ENCODE peak calls at places on chromosomes 11 and 22, in eight cellular contexts. W, P, Q, E, U, A, J and B are unnamed samples.

GRCh38 chr11:95788921-95789505 is 569 bp downstream of the FAM76B start:
- DNase-seq in P (no peak), J (peak), U (peak), A (peak), Q (no peak), W (peak), E (no peak), B (peak)

GRCh38 chr22:46436595-46437163 is 100.7 kb downstream of the CELSR1 start:
- DNase-seq in W (peak), A (no peak), E (no peak), P (no peak), Q (no peak), U (no peak), J (no peak), B (no peak)

GRCh38 chr11:124934862-124935547 is 842 bp downstream of the HEPACAM start:
- DNase-seq in P (no peak), E (no peak), W (peak), Q (no peak), J (peak), U (no peak), A (peak), B (no peak)

GRCh38 chr11:46127150-46127638 is 5.9 kb upstream of the PHF21A start:
- DNase-seq in E (peak), Q (no peak), A (peak), W (peak), U (no peak), P (no peak), J (peak), B (peak)

GRCh38 chr11:124640660-124641059 is 18.0 kb downstream of the TBRG1 start:
- DNase-seq in A (no peak), J (no peak), E (no peak), P (no peak), Q (no peak), U (no peak), W (no peak), B (no peak)

GRCh38 chr11:110951609-110952008 is 239.4 kb upstream of the ARHGAP20 start:
- DNase-seq in A (no peak), Q (no peak), J (no peak), W (no peak), P (no peak), E (no peak), U (no peak), B (no peak)

GRCh38 chr11:132347156-132348090 is 977.0 kb downstream of the NTM start:
- DNase-seq in U (no peak), W (no peak), J (no peak), Q (no peak), P (no peak), A (no peak), E (no peak), B (no peak)

GRCh38 chr11:15714641-15715399 is 600.1 kb downstream of the INSC start:
- DNase-seq in Q (no peak), J (no peak), U (no peak), W (no peak), E (no peak), A (no peak), P (no peak), B (no peak)

GRCh38 chr11:22076215-22076930 is 116.5 kb upstream of the ANO5 start:
- DNase-seq in U (no peak), E (no peak), A (no peak), J (no peak), W (no peak), Q (no peak), P (no peak), B (no peak)

GRCh38 chr22:33922268-33922667 is 2.0 kb upstream of the LARGE1 start:
- DNase-seq in A (no peak), U (peak), Q (no peak), W (peak), J (no peak), E (no peak), P (peak), B (no peak)

GRCh38 chr11:326842-327580 is 6.4 kb upstream of the IFITM3 start:
- DNase-seq in Q (peak), U (peak), A (no peak), E (no peak), W (peak), P (peak), J (no peak), B (peak)

GRCh38 chr11:100687032-100687629 is at the start of gene ARHGAP42:
- DNase-seq in P (peak), A (peak), J (no peak), U (peak), E (no peak), Q (peak), W (peak), B (no peak)

GRCh38 chr11:73185680-73186293 is 32.3 kb upstream of the P2RY2 start:
- DNase-seq in A (peak), P (no peak), Q (peak), E (no peak), J (no peak), U (no peak), W (peak), B (peak)

GRCh38 chr22:24588370-24588755 is 4.5 kb downstream of the LRRC75B start:
- DNase-seq in Q (no peak), A (no peak), W (peak), U (peak), E (no peak), P (peak), J (no peak), B (no peak)

GRCh38 chr11:128482512-128483191 is 104.7 kb downstream of the ETS1 start:
- DNase-seq in U (no peak), J (no peak), W (peak), A (no peak), P (peak), E (no peak), Q (no peak), B (no peak)

GRCh38 chr22:19730662-19731360 is 7.5 kb downstream of the GP1BB start:
- DNase-seq in J (peak), U (peak), P (peak), W (peak), A (peak), Q (peak), E (peak), B (peak)

GRCh38 chr22:47046411-47047065 is 284.1 kb downstream of the TBC1D22A start:
- DNase-seq in W (no peak), A (no peak), E (no peak), P (no peak), J (no peak), Q (peak), U (no peak), B (peak)

GRCh38 chr22:46969491-46969890 is 207.0 kb downstream of the TBC1D22A start:
- DNase-seq in A (no peak), J (no peak), U (no peak), W (no peak), P (no peak), Q (no peak), E (no peak), B (no peak)

GRCh38 chr22:22450343-22450839 is 58.2 kb downstream of the ZNF280B start:
- DNase-seq in J (no peak), A (no peak), Q (no peak), W (no peak), U (peak), E (no peak), P (peak), B (peak)

GRCh38 chr22:44364750-44365118 is 52.0 kb upstream of the SHISAL1 start:
- DNase-seq in P (no peak), A (no peak), U (no peak), W (no peak), E (no peak), J (no peak), Q (peak), B (peak)

GRCh38 chr11:16191212-16191851 is 165.0 kb downstream of the SOX6 start:
- DNase-seq in P (no peak), U (peak), J (no peak), Q (peak), A (peak), W (no peak), E (no peak), B (no peak)

GRCh38 chr11:73315288-73316020 is 7.4 kb downstream of the ARHGEF17 start:
- DNase-seq in J (no peak), E (no peak), U (no peak), P (no peak), W (no peak), Q (no peak), A (no peak), B (no peak)

GRCh38 chr11:8694137-8694536 is 11.5 kb downstream of the RPL27A start:
- DNase-seq in Q (no peak), P (no peak), W (no peak), E (no peak), A (no peak), J (no peak), U (no peak), B (no peak)

GRCh38 chr11:61460986-61461385 is 31.1 kb downstream of the SDHAF2 start:
- DNase-seq in A (no peak), W (no peak), J (no peak), Q (no peak), P (no peak), U (no peak), E (no peak), B (no peak)
- TF ChIP-seq CTCF in A (no peak), W (peak), J (no peak), Q (no peak), P (no peak), U (no peak), E (no peak), B (no peak)

GRCh38 chr11:114317738-114318137 is 21.5 kb downstream of the NNMT start:
- DNase-seq in A (peak), Q (no peak), P (no peak), J (no peak), E (peak), U (peak), W (peak), B (no peak)
- TF ChIP-seq CTCF in A (peak), Q (peak), P (no peak), J (peak), E (peak), U (no peak), W (peak), B (no peak)

GRCh38 chr11:126687477-126687876 is 313.1 kb downstream of the KIRREL3 start:
- DNase-seq in U (no peak), E (no peak), J (no peak), A (no peak), W (no peak), P (no peak), Q (no peak), B (no peak)
- TF ChIP-seq CTCF in U (no peak), E (no peak), J (no peak), A (no peak), W (no peak), P (no peak), Q (no peak), B (no peak)

GRCh38 chr11:109062445-109062844 is 359.5 kb upstream of the C11orf87 start:
- DNase-seq in A (no peak), W (peak), J (no peak), P (no peak), U (no peak), Q (no peak), E (no peak), B (no peak)

DNA sequence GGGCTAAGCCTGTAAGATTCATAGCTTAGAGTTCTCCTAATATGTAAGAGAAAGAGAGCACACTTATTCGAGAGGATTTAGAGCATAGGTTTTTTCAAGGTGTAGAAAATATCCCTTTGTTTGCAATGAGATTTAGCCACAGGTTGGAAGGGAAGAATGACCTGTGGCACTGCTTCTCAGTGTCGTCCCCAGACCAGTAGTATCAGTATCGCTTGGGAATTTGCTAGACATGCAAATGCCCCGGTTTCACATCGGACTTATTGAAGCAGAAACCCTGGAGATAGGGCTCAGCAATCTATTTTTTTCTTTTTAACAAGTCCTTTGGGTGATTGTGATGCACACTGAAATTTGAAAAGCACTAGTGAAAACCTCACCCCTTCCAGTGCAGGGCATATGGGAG is 362.6 kb upstream of the C11orf87 start:
- DNase-seq in J (no peak), A (no peak), U (no peak), P (no peak), W (no peak), E (no peak), Q (no peak), B (no peak)
- TF ChIP-seq CTCF in J (no peak), A (no peak), U (no peak), P (no peak), W (no peak), E (no peak), Q (no peak), B (no peak)

GRCh38 chr11:67613960-67614715 is 7.4 kb downstream of the NDUFV1 start:
- DNase-seq in J (no peak), A (peak), E (peak), W (peak), P (peak), U (no peak), Q (peak), B (peak)
- TF ChIP-seq CTCF in J (peak), A (peak), E (peak), W (peak), P (peak), U (peak), Q (peak), B (peak)